ENCODE peak calls at places on chromosomes 16 and 17, in ten cellular contexts. One of them, this sample, is unnamed.
A peak's percentile ranks its signal among the peaks of the same experiment; 100 is the strongest.

GRCh38 chr17:7997186-7997585 is 5.2 kb upstream of the GUCY2D start:
- DNase-seq in AG20443: no peak
- DNase-seq in Calu3: peak; percentile 44
- DNase-seq in stimulated activated CD8-positive, alpha-beta memory T cell treated with anti-CD3 and anti-CD28 coated beads, Interleukin-15, amount 100 ng/mL, for 4 hours: no peak
- DNase-seq in NCI-H1417: no peak
- DNase-seq in skeletal muscle cell: no peak
- DNase-seq in kidney glomerular epithelial cell: peak; percentile 20
- DNase-seq in AG10803: peak; percentile 22
- DNase-seq in heart right ventricle: peak; percentile 62
- DNase-seq in thoracic aorta: no peak
- DNase-seq in this sample: no peak

GRCh38 chr17:40522250-40522960 is 21.0 kb upstream of the TNS4 start:
- DNase-seq in NCI-H1417: no peak
- DNase-seq in kidney glomerular epithelial cell: no peak
- DNase-seq in stimulated activated CD8-positive, alpha-beta memory T cell treated with anti-CD3 and anti-CD28 coated beads, Interleukin-15, amount 100 ng/mL, for 4 hours: no peak
- DNase-seq in AG20443: no peak
- DNase-seq in thoracic aorta: no peak
- DNase-seq in AG10803: peak; percentile 66
- DNase-seq in skeletal muscle cell: peak; percentile 69
- DNase-seq in heart right ventricle: no peak
- DNase-seq in Calu3: no peak
- DNase-seq in this sample: no peak

GRCh38 chr17:62696726-62697490 is 69.4 kb downstream of the MRC2 start:
- DNase-seq in AG20443: peak; percentile 52
- DNase-seq in stimulated activated CD8-positive, alpha-beta memory T cell treated with anti-CD3 and anti-CD28 coated beads, Interleukin-15, amount 100 ng/mL, for 4 hours: no peak
- DNase-seq in heart right ventricle: no peak
- DNase-seq in Calu3: no peak
- DNase-seq in thoracic aorta: no peak
- DNase-seq in NCI-H1417: no peak
- DNase-seq in AG10803: peak; percentile 44
- DNase-seq in skeletal muscle cell: no peak
- DNase-seq in kidney glomerular epithelial cell: no peak
- DNase-seq in this sample: no peak

GRCh38 chr16:87817910-87818309 is 51.4 kb downstream of the SLC7A5 start:
- DNase-seq in skeletal muscle cell: no peak
- DNase-seq in AG10803: no peak
- DNase-seq in Calu3: no peak
- DNase-seq in stimulated activated CD8-positive, alpha-beta memory T cell treated with anti-CD3 and anti-CD28 coated beads, Interleukin-15, amount 100 ng/mL, for 4 hours: no peak
- DNase-seq in NCI-H1417: no peak
- DNase-seq in thoracic aorta: no peak
- DNase-seq in kidney glomerular epithelial cell: no peak
- DNase-seq in heart right ventricle: no peak
- DNase-seq in AG20443: no peak
- DNase-seq in this sample: no peak

GRCh38 chr16:3045758-3046505 is 429 bp upstream of the MMP25 start:
- DNase-seq in AG10803: no peak
- DNase-seq in AG20443: no peak
- DNase-seq in thoracic aorta: no peak
- DNase-seq in stimulated activated CD8-positive, alpha-beta memory T cell treated with anti-CD3 and anti-CD28 coated beads, Interleukin-15, amount 100 ng/mL, for 4 hours: no peak
- DNase-seq in NCI-H1417: peak; percentile 59
- DNase-seq in Calu3: no peak
- DNase-seq in kidney glomerular epithelial cell: no peak
- DNase-seq in heart right ventricle: no peak
- DNase-seq in skeletal muscle cell: no peak
- DNase-seq in this sample: no peak

GRCh38 chr16:15592324-15592723 is 50.6 kb downstream of the MARF1 start:
- DNase-seq in heart right ventricle: no peak
- DNase-seq in AG10803: no peak
- DNase-seq in Calu3: peak; percentile 48
- DNase-seq in NCI-H1417: no peak
- DNase-seq in stimulated activated CD8-positive, alpha-beta memory T cell treated with anti-CD3 and anti-CD28 coated beads, Interleukin-15, amount 100 ng/mL, for 4 hours: no peak
- DNase-seq in AG20443: no peak
- DNase-seq in skeletal muscle cell: no peak
- DNase-seq in kidney glomerular epithelial cell: no peak
- DNase-seq in thoracic aorta: no peak
- DNase-seq in this sample: no peak

GRCh38 chr17:16150251-16150859 is 65.0 kb downstream of the NCOR1 start:
- DNase-seq in kidney glomerular epithelial cell: no peak
- DNase-seq in thoracic aorta: no peak
- DNase-seq in stimulated activated CD8-positive, alpha-beta memory T cell treated with anti-CD3 and anti-CD28 coated beads, Interleukin-15, amount 100 ng/mL, for 4 hours: no peak
- DNase-seq in NCI-H1417: no peak
- DNase-seq in AG20443: no peak
- DNase-seq in heart right ventricle: no peak
- DNase-seq in Calu3: no peak
- DNase-seq in AG10803: peak; percentile 16
- DNase-seq in skeletal muscle cell: peak; percentile 7
- DNase-seq in this sample: no peak

GRCh38 chr17:45640141-45640850 is 143.8 kb upstream of the CRHR1 start:
- DNase-seq in stimulated activated CD8-positive, alpha-beta memory T cell treated with anti-CD3 and anti-CD28 coated beads, Interleukin-15, amount 100 ng/mL, for 4 hours: peak; percentile 26
- DNase-seq in skeletal muscle cell: peak; percentile 14
- DNase-seq in heart right ventricle: peak; percentile 50
- DNase-seq in AG20443: peak; percentile 81
- DNase-seq in thoracic aorta: peak; percentile 9
- DNase-seq in NCI-H1417: no peak
- DNase-seq in Calu3: peak; percentile 90
- DNase-seq in AG10803: peak; percentile 65
- DNase-seq in kidney glomerular epithelial cell: no peak
- DNase-seq in this sample: peak; percentile 48

GRCh38 chr17:77798481-77798880 is 160.0 kb upstream of the TNRC6C start:
- DNase-seq in skeletal muscle cell: no peak
- DNase-seq in heart right ventricle: no peak
- DNase-seq in AG10803: no peak
- DNase-seq in AG20443: no peak
- DNase-seq in Calu3: no peak
- DNase-seq in kidney glomerular epithelial cell: no peak
- DNase-seq in thoracic aorta: no peak
- DNase-seq in stimulated activated CD8-positive, alpha-beta memory T cell treated with anti-CD3 and anti-CD28 coated beads, Interleukin-15, amount 100 ng/mL, for 4 hours: no peak
- DNase-seq in NCI-H1417: no peak
- DNase-seq in this sample: no peak

GRCh38 chr17:46916211-46916610 is 6.7 kb upstream of the GOSR2 start:
- DNase-seq in Calu3: no peak
- DNase-seq in heart right ventricle: no peak
- DNase-seq in thoracic aorta: no peak
- DNase-seq in AG10803: peak; percentile 39
- DNase-seq in NCI-H1417: no peak
- DNase-seq in AG20443: no peak
- DNase-seq in stimulated activated CD8-positive, alpha-beta memory T cell treated with anti-CD3 and anti-CD28 coated beads, Interleukin-15, amount 100 ng/mL, for 4 hours: no peak
- DNase-seq in kidney glomerular epithelial cell: no peak
- DNase-seq in skeletal muscle cell: no peak
- DNase-seq in this sample: no peak

GRCh38 chr17:77363821-77364361 is 223.1 kb downstream of the SEC14L1 start:
- DNase-seq in Calu3: peak; percentile 64
- DNase-seq in thoracic aorta: no peak
- DNase-seq in kidney glomerular epithelial cell: peak; percentile 54
- DNase-seq in AG10803: no peak
- DNase-seq in heart right ventricle: no peak
- DNase-seq in stimulated activated CD8-positive, alpha-beta memory T cell treated with anti-CD3 and anti-CD28 coated beads, Interleukin-15, amount 100 ng/mL, for 4 hours: no peak
- DNase-seq in NCI-H1417: no peak
- DNase-seq in AG20443: no peak
- DNase-seq in skeletal muscle cell: no peak
- DNase-seq in this sample: no peak

GRCh38 chr16:60203525-60204124 is 1469.5 kb upstream of the GOT2 start:
- DNase-seq in AG20443: peak; percentile 21
- DNase-seq in AG10803: peak; percentile 31
- DNase-seq in thoracic aorta: no peak
- DNase-seq in stimulated activated CD8-positive, alpha-beta memory T cell treated with anti-CD3 and anti-CD28 coated beads, Interleukin-15, amount 100 ng/mL, for 4 hours: no peak
- DNase-seq in heart right ventricle: no peak
- DNase-seq in skeletal muscle cell: no peak
- DNase-seq in Calu3: no peak
- DNase-seq in NCI-H1417: no peak
- DNase-seq in kidney glomerular epithelial cell: no peak
- DNase-seq in this sample: no peak

GRCh38 chr17:34245496-34245895 is 9.6 kb upstream of the CCL2 start:
- DNase-seq in thoracic aorta: no peak
- DNase-seq in kidney glomerular epithelial cell: no peak
- DNase-seq in AG10803: no peak
- DNase-seq in heart right ventricle: no peak
- DNase-seq in stimulated activated CD8-positive, alpha-beta memory T cell treated with anti-CD3 and anti-CD28 coated beads, Interleukin-15, amount 100 ng/mL, for 4 hours: no peak
- DNase-seq in skeletal muscle cell: no peak
- DNase-seq in NCI-H1417: no peak
- DNase-seq in AG20443: no peak
- DNase-seq in Calu3: no peak
- DNase-seq in this sample: no peak

GRCh38 chr16:87133112-87133850 is 183.9 kb downstream of the C16orf95 start:
- DNase-seq in stimulated activated CD8-positive, alpha-beta memory T cell treated with anti-CD3 and anti-CD28 coated beads, Interleukin-15, amount 100 ng/mL, for 4 hours: no peak
- DNase-seq in kidney glomerular epithelial cell: no peak
- DNase-seq in NCI-H1417: no peak
- DNase-seq in AG10803: no peak
- DNase-seq in thoracic aorta: no peak
- DNase-seq in AG20443: no peak
- DNase-seq in skeletal muscle cell: no peak
- DNase-seq in Calu3: no peak
- DNase-seq in heart right ventricle: no peak
- DNase-seq in this sample: no peak

GRCh38 chr17:9991351-9991750 is 86.3 kb upstream of the RCVRN start:
- DNase-seq in AG10803: no peak
- DNase-seq in stimulated activated CD8-positive, alpha-beta memory T cell treated with anti-CD3 and anti-CD28 coated beads, Interleukin-15, amount 100 ng/mL, for 4 hours: no peak
- DNase-seq in AG20443: no peak
- DNase-seq in thoracic aorta: no peak
- DNase-seq in kidney glomerular epithelial cell: no peak
- DNase-seq in skeletal muscle cell: no peak
- DNase-seq in heart right ventricle: no peak
- DNase-seq in NCI-H1417: no peak
- DNase-seq in Calu3: no peak
- DNase-seq in this sample: no peak

GRCh38 chr17:48494335-48494734 is 36.5 kb downstream of the HOXB1 start:
- DNase-seq in skeletal muscle cell: no peak
- DNase-seq in stimulated activated CD8-positive, alpha-beta memory T cell treated with anti-CD3 and anti-CD28 coated beads, Interleukin-15, amount 100 ng/mL, for 4 hours: no peak
- DNase-seq in AG10803: peak; percentile 69
- DNase-seq in NCI-H1417: no peak
- DNase-seq in thoracic aorta: no peak
- DNase-seq in kidney glomerular epithelial cell: peak; percentile 24
- DNase-seq in heart right ventricle: no peak
- DNase-seq in AG20443: peak; percentile 49
- DNase-seq in Calu3: no peak
- DNase-seq in this sample: no peak

GRCh38 chr16:4681471-4682083 is 11.8 kb upstream of the NUDT16L1 start:
- DNase-seq in kidney glomerular epithelial cell: no peak
- DNase-seq in Calu3: no peak
- DNase-seq in NCI-H1417: no peak
- DNase-seq in thoracic aorta: no peak
- DNase-seq in stimulated activated CD8-positive, alpha-beta memory T cell treated with anti-CD3 and anti-CD28 coated beads, Interleukin-15, amount 100 ng/mL, for 4 hours: no peak
- DNase-seq in heart right ventricle: no peak
- DNase-seq in AG20443: no peak
- DNase-seq in skeletal muscle cell: no peak
- DNase-seq in AG10803: no peak
- DNase-seq in this sample: no peak

GRCh38 chr17:50956750-50957523 is 90.8 kb upstream of the TOB1 start:
- DNase-seq in heart right ventricle: peak; percentile 66
- DNase-seq in stimulated activated CD8-positive, alpha-beta memory T cell treated with anti-CD3 and anti-CD28 coated beads, Interleukin-15, amount 100 ng/mL, for 4 hours: no peak
- DNase-seq in thoracic aorta: no peak
- DNase-seq in AG10803: peak; percentile 52
- DNase-seq in AG20443: peak; percentile 74
- DNase-seq in skeletal muscle cell: no peak
- DNase-seq in kidney glomerular epithelial cell: peak; percentile 50
- DNase-seq in NCI-H1417: peak; percentile 25
- DNase-seq in Calu3: peak; percentile 80
- DNase-seq in this sample: no peak

GRCh38 chr16:81424761-81425160 is 19.8 kb upstream of the CMIP start:
- DNase-seq in skeletal muscle cell: no peak
- DNase-seq in Calu3: peak; percentile 50
- DNase-seq in heart right ventricle: no peak
- DNase-seq in stimulated activated CD8-positive, alpha-beta memory T cell treated with anti-CD3 and anti-CD28 coated beads, Interleukin-15, amount 100 ng/mL, for 4 hours: no peak
- DNase-seq in AG20443: no peak
- DNase-seq in thoracic aorta: no peak
- DNase-seq in kidney glomerular epithelial cell: no peak
- DNase-seq in NCI-H1417: no peak
- DNase-seq in AG10803: no peak
- DNase-seq in this sample: no peak

GRCh38 chr16:28495098-28495793 is 803 bp downstream of the APOBR start:
- DNase-seq in kidney glomerular epithelial cell: no peak
- DNase-seq in thoracic aorta: no peak
- DNase-seq in skeletal muscle cell: no peak
- DNase-seq in AG20443: no peak
- DNase-seq in NCI-H1417: no peak
- DNase-seq in stimulated activated CD8-positive, alpha-beta memory T cell treated with anti-CD3 and anti-CD28 coated beads, Interleukin-15, amount 100 ng/mL, for 4 hours: no peak
- DNase-seq in heart right ventricle: no peak
- DNase-seq in AG10803: no peak
- DNase-seq in Calu3: no peak
- DNase-seq in this sample: no peak

GRCh38 chr17:74340470-74341023 is 14.5 kb downstream of the KIF19 start:
- DNase-seq in AG10803: no peak
- DNase-seq in stimulated activated CD8-positive, alpha-beta memory T cell treated with anti-CD3 and anti-CD28 coated beads, Interleukin-15, amount 100 ng/mL, for 4 hours: no peak
- DNase-seq in Calu3: peak; percentile 16
- DNase-seq in heart right ventricle: no peak
- DNase-seq in thoracic aorta: no peak
- DNase-seq in NCI-H1417: no peak
- DNase-seq in AG20443: no peak
- DNase-seq in kidney glomerular epithelial cell: no peak
- DNase-seq in skeletal muscle cell: no peak
- DNase-seq in this sample: no peak

GRCh38 chr16:49637933-49638695 is 217.8 kb downstream of the ZNF423 start:
- DNase-seq in heart right ventricle: no peak
- DNase-seq in thoracic aorta: no peak
- DNase-seq in stimulated activated CD8-positive, alpha-beta memory T cell treated with anti-CD3 and anti-CD28 coated beads, Interleukin-15, amount 100 ng/mL, for 4 hours: no peak
- DNase-seq in NCI-H1417: no peak
- DNase-seq in kidney glomerular epithelial cell: no peak
- DNase-seq in Calu3: no peak
- DNase-seq in AG10803: no peak
- DNase-seq in skeletal muscle cell: no peak
- DNase-seq in AG20443: no peak
- DNase-seq in this sample: no peak

GRCh38 chr17:40178021-40178601 is 841 bp downstream of the RAPGEFL1 start:
- DNase-seq in skeletal muscle cell: no peak
- DNase-seq in NCI-H1417: no peak
- DNase-seq in Calu3: no peak
- DNase-seq in heart right ventricle: no peak
- DNase-seq in AG20443: no peak
- DNase-seq in AG10803: no peak
- DNase-seq in kidney glomerular epithelial cell: no peak
- DNase-seq in thoracic aorta: no peak
- DNase-seq in stimulated activated CD8-positive, alpha-beta memory T cell treated with anti-CD3 and anti-CD28 coated beads, Interleukin-15, amount 100 ng/mL, for 4 hours: no peak
- DNase-seq in this sample: no peak

This sample was measured in kidney epithelial cell.